ENCODE peak calls at places on chromosomes 7 and 10, in ten cellular contexts. W, K, T, S, F, G, X, J, M and I are unnamed samples.
A peak's percentile ranks its signal among the peaks of the same experiment; 100 is the strongest.

GRCh38 chr7:28455486-28455885 is 43.2 kb downstream of the CREB5 start:
- DNase-seq in W (no peak), K (no peak), T (no peak), S (no peak), F (no peak), G (no peak), X (no peak), J (no peak), M (peak; percentile 62), I (no peak)

GRCh38 chr10:78578929-78579328 is 489.8 kb upstream of the ZMIZ1 start:
- DNase-seq in W (peak; percentile 24), K (no peak), T (no peak), S (no peak), F (no peak), G (no peak), X (peak; percentile 64), J (no peak), M (no peak), I (no peak)

GRCh38 chr10:101291254-101292193 is 62.3 kb upstream of the LBX1 start:
- DNase-seq in W (peak; percentile 54), K (no peak), T (peak; percentile 85), S (peak; percentile 56), F (peak; percentile 44), G (peak; percentile 35), X (peak; percentile 19), J (peak; percentile 94), M (peak; percentile 83), I (no peak)

GRCh38 chr10:29113251-29113945 is 175.5 kb upstream of the LYZL1 start:
- DNase-seq in W (no peak), K (no peak), T (peak; percentile 56), S (no peak), F (no peak), G (no peak), X (no peak), J (peak; percentile 70), M (peak; percentile 16), I (peak; percentile 33)

GRCh38 chr10:69172241-69172998 is 7.6 kb upstream of the SUPV3L1 start:
- DNase-seq in W (peak; percentile 63), K (no peak), T (no peak), S (no peak), F (no peak), G (no peak), X (no peak), J (no peak), M (no peak), I (no peak)

GRCh38 chr7:94394399-94395140 is at the start of gene COL1A2:
- DNase-seq in W (peak; percentile 99), K (no peak), T (peak; percentile 91), S (no peak), F (no peak), G (no peak), X (peak; percentile 7), J (peak; percentile 30), M (peak; percentile 78), I (no peak)

GRCh38 chr7:117034851-117035462 is 81.7 kb downstream of the ST7 start:
- DNase-seq in W (no peak), K (no peak), T (no peak), S (no peak), F (no peak), G (no peak), X (no peak), J (no peak), M (no peak), I (no peak)

GRCh38 chr10:127398140-127398966 is 150.8 kb upstream of the NPS start:
- DNase-seq in W (peak; percentile 87), K (no peak), T (no peak), S (no peak), F (no peak), G (no peak), X (peak; percentile 23), J (peak; percentile 30), M (no peak), I (no peak)

DNA sequence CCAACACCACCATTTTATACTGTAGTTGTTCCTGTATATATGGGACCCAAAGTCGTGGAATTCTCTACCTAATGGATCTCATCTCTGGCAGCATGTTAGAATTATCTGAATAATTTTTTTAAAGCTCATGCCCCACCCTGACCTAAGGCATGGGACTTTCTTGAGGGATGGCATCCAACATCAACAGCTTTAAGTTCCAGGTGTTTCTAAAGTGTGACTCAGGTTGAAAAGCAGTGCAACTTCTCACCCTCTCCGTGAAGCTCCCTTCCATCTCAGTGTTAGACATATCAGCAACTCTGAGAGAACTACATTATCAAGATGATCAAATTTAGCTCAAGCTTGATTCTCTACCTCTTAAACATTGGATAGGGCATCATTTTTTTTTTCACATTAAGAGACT is 18.1 kb upstream of the RAB18 start:
- DNase-seq in W (no peak), K (no peak), T (no peak), S (no peak), F (no peak), G (no peak), X (no peak), J (no peak), M (no peak), I (no peak)
- H3K9me2 ChIP-seq in W (no peaks in the 10 kb centered on the region), K (no peaks in the 10 kb centered on the region), T (no peaks in the 10 kb centered on the region), S (no peaks in the 10 kb centered on the region), F (no peaks in the 10 kb centered on the region), G (no peaks in the 10 kb centered on the region), X (no peaks in the 10 kb centered on the region), J (no peaks in the 10 kb centered on the region), M (no peaks in the 10 kb centered on the region), I (no peaks in the 10 kb centered on the region)

GRCh38 chr7:79979437-79979836 is 155.2 kb upstream of the GNAI1 start:
- DNase-seq in W (peak; percentile 59), K (no peak), T (no peak), S (no peak), F (no peak), G (no peak), X (peak; percentile 44), J (no peak), M (no peak), I (no peak)
- H3K27ac ChIP-seq in W (peak overlapping the region; percentile 47), K (no peak overlapping the region), T (no peak overlapping the region), S (no peak overlapping the region), F (no peak overlapping the region), G (no peak overlapping the region), X (peak overlapping the region; percentile 12), J (no peak overlapping the region), M (no peak overlapping the region), I (no peak overlapping the region)

GRCh38 chr10:287029-287428 is 151.8 kb downstream of the ZMYND11 start:
- DNase-seq in W (peak; percentile 3), K (no peak), T (no peak), S (no peak), F (no peak), G (no peak), X (no peak), J (no peak), M (no peak), I (no peak)

GRCh38 chr10:283140-283479 is 147.9 kb downstream of the ZMYND11 start:
- DNase-seq in W (no peak), K (no peak), T (no peak), S (no peak), F (no peak), G (no peak), X (no peak), J (no peak), M (peak; percentile 17), I (no peak)

GRCh38 chr10:287814-288213 is 152.6 kb downstream of the ZMYND11 start:
- DNase-seq in W (peak; percentile 19), K (peak; percentile 53), T (no peak), S (no peak), F (no peak), G (no peak), X (peak; percentile 34), J (no peak), M (peak; percentile 80), I (no peak)

GRCh38 chr10:283916-284356 is 148.7 kb downstream of the ZMYND11 start:
- DNase-seq in W (no peak), K (no peak), T (no peak), S (no peak), F (no peak), G (peak; percentile 45), X (no peak), J (no peak), M (no peak), I (no peak)

GRCh38 chr10:285216-285967 is 150.1 kb downstream of the ZMYND11 start:
- DNase-seq in W (no peak), K (no peak), T (no peak), S (no peak), F (no peak), G (no peak), X (no peak), J (no peak), M (no peak), I (no peak)
- H3K9me2 ChIP-seq in W (no peaks in the 10 kb centered on the region), K (no peaks in the 10 kb centered on the region), T (no peaks in the 10 kb centered on the region), S (no peaks in the 10 kb centered on the region), F (no peaks in the 10 kb centered on the region), G (no peaks in the 10 kb centered on the region), X (no peaks in the 10 kb centered on the region), J (no peaks in the 10 kb centered on the region), M (no peaks in the 10 kb centered on the region), I (no peaks in the 10 kb centered on the region)

GRCh38 chr10:58870070-58870469 is 306.4 kb upstream of the PHYHIPL start:
- DNase-seq in W (no peak), K (no peak), T (no peak), S (no peak), F (no peak), G (no peak), X (no peak), J (no peak), M (no peak), I (no peak)

GRCh38 chr10:58873161-58873560 is 303.3 kb upstream of the PHYHIPL start:
- DNase-seq in W (no peak), K (no peak), T (no peak), S (no peak), F (no peak), G (no peak), X (no peak), J (no peak), M (no peak), I (no peak)

GRCh38 chr10:58868736-58869435 is 307.6 kb upstream of the PHYHIPL start:
- DNase-seq in W (peak; percentile 77), K (no peak), T (no peak), S (no peak), F (no peak), G (no peak), X (no peak), J (peak; percentile 3), M (no peak), I (no peak)

GRCh38 chr10:58867683-58868082 is 308.8 kb upstream of the PHYHIPL start:
- DNase-seq in W (no peak), K (no peak), T (no peak), S (no peak), F (no peak), G (no peak), X (no peak), J (no peak), M (no peak), I (no peak)
- H3K27ac ChIP-seq in W (no peak overlapping the region), K (no peak overlapping the region), T (no peak overlapping the region), S (no peak overlapping the region), F (no peak overlapping the region), G (no peak overlapping the region), X (no peak overlapping the region), J (no peak overlapping the region), M (no peak overlapping the region), I (no peak overlapping the region)

GRCh38 chr7:154633641-154634040 is 369.3 kb downstream of the PAXIP1 start:
- DNase-seq in W (no peak), K (no peak), T (no peak), S (no peak), F (no peak), G (no peak), X (no peak), J (no peak), M (no peak), I (no peak)
- H3K9me2 ChIP-seq in W (no peaks in the 10 kb centered on the region), K (no peaks in the 10 kb centered on the region), T (no peaks in the 10 kb centered on the region), S (no peaks in the 10 kb centered on the region), F (no peaks in the 10 kb centered on the region), G (no peaks in the 10 kb centered on the region), X (no peaks in the 10 kb centered on the region), J (no peaks in the 10 kb centered on the region), M (no peaks in the 10 kb centered on the region), I (no peaks in the 10 kb centered on the region)